ENCODE peak calls at places on chromosomes 1 and 21, in seven cellular contexts. L is stomach, V is HCT116, O is transverse colon, F is upper lobe of left lung, S is breast epithelium, E is GM12891. K is an unnamed sample.

GRCh38 chr1:187527346-187527745 is 698.6 kb downstream of the PLA2G4A start:
- DNase-seq in L (no peak), V (no peak), O (no peak), F (no peak), S (no peak), E (no peak), K (no peak)

GRCh38 chr1:77506771-77507170 is 175.7 kb downstream of the ZZZ3 start:
- DNase-seq in L (no peak), V (no peak), O (no peak), F (no peak), S (no peak), E (no peak), K (no peak)

GRCh38 chr21:42556476-42556875 is 42.8 kb downstream of the SLC37A1 start:
- DNase-seq in L (no peak), V (no peak), O (peak; percentile 4), F (no peak), S (no peak), E (no peak), K (no peak)

GRCh38 chr1:170562644-170563338 is 30.8 kb downstream of the GORAB start:
- DNase-seq in L (no peak), V (peak; percentile 15), O (no peak), F (peak; percentile 30), S (peak; percentile 79), E (no peak), K (peak; percentile 16)

GRCh38 chr1:230303069-230303468 is 123.1 kb downstream of the PGBD5 start:
- DNase-seq in L (no peak), V (no peak), O (no peak), F (no peak), S (no peak), E (no peak), K (no peak)

GRCh38 chr1:246219508-246220030 is 287.5 kb downstream of the SMYD3 start:
- DNase-seq in L (no peak), V (no peak), O (no peak), F (no peak), S (no peak), E (peak; percentile 9), K (no peak)

GRCh38 chr1:209627349-209628196 is 24.7 kb downstream of the LAMB3 start:
- DNase-seq in L (peak; percentile 79), V (peak; percentile 35), O (peak; percentile 73), F (peak; percentile 63), S (no peak), E (peak; percentile 83), K (peak; percentile 49)

GRCh38 chr1:38138498-38139233 is 92.1 kb upstream of the POU3F1 start:
- DNase-seq in L (peak; percentile 82), V (peak; percentile 43), O (peak; percentile 57), F (peak; percentile 82), S (peak; percentile 94), E (no peak), K (peak; percentile 86)

GRCh38 chr1:46343705-46344104 is 3.1 kb downstream of the NSUN4 start:
- DNase-seq in L (no peak), V (no peak), O (no peak), F (no peak), S (no peak), E (no peak), K (no peak)

GRCh38 chr1:76687324-76688018 is 179.8 kb upstream of the ST6GALNAC5 start:
- DNase-seq in L (no peak), V (no peak), O (no peak), F (no peak), S (no peak), E (no peak), K (no peak)

GRCh38 chr1:28973850-28974841 is 59.8 kb downstream of the EPB41 start:
- DNase-seq in L (no peak), V (no peak), O (no peak), F (no peak), S (no peak), E (no peak), K (no peak)

GRCh38 chr1:3924186-3924815 is 24.2 kb upstream of the C1orf174 start:
- DNase-seq in L (no peak), V (no peak), O (no peak), F (no peak), S (no peak), E (no peak), K (no peak)

GRCh38 chr1:37931148-37931492 is 15.7 kb downstream of the INPP5B start:
- DNase-seq in L (no peak), V (no peak), O (peak; percentile 31), F (peak; percentile 43), S (no peak), E (no peak), K (no peak)

GRCh38 chr1:1115136-1115829 is 606 bp downstream of the C1orf159 start:
- DNase-seq in L (no peak), V (no peak), O (peak; percentile 7), F (no peak), S (no peak), E (no peak), K (no peak)

GRCh38 chr1:15028117-15028516 is 125.4 kb upstream of the TMEM51 start:
- DNase-seq in L (no peak), V (no peak), O (no peak), F (no peak), S (peak; percentile 72), E (no peak), K (no peak)

GRCh38 chr1:184940226-184940625 is 34.1 kb downstream of the NIBAN1 start:
- DNase-seq in L (no peak), V (no peak), O (no peak), F (no peak), S (no peak), E (no peak), K (no peak)

GRCh38 chr1:187261637-187262036 is 432.9 kb downstream of the PLA2G4A start:
- DNase-seq in L (no peak), V (no peak), O (no peak), F (no peak), S (no peak), E (no peak), K (no peak)

GRCh38 chr1:8813991-8814390 is 3.4 kb downstream of the RERE start:
- DNase-seq in L (no peak), V (no peak), O (no peak), F (no peak), S (no peak), E (no peak), K (no peak)

GRCh38 chr1:216095400-216095799 is 327.8 kb downstream of the USH2A start:
- DNase-seq in L (no peak), V (no peak), O (no peak), F (no peak), S (no peak), E (no peak), K (no peak)

GRCh38 chr1:7379445-7379971 is 391.6 kb upstream of the VAMP3 start:
- DNase-seq in L (peak; percentile 19), V (no peak), O (no peak), F (peak; percentile 14), S (peak; percentile 68), E (no peak), K (peak; percentile 40)

GRCh38 chr1:236759252-236759859 is 35.7 kb upstream of the MTR start:
- DNase-seq in L (no peak), V (peak; percentile 37), O (no peak), F (no peak), S (no peak), E (peak; percentile 24), K (no peak)

GRCh38 chr1:30368841-30369240 is 354.5 kb downstream of the MATN1 start:
- DNase-seq in L (no peak), V (no peak), O (no peak), F (no peak), S (no peak), E (no peak), K (no peak)

GRCh38 chr1:84103197-84103992 is 40.7 kb upstream of the PRKACB start:
- DNase-seq in L (no peak), V (peak; percentile 51), O (peak; percentile 39), F (peak; percentile 49), S (no peak), E (no peak), K (no peak)

GRCh38 chr1:219666242-219666641 is 53.3 kb upstream of the ZC3H11B start:
- DNase-seq in L (no peak), V (no peak), O (no peak), F (no peak), S (no peak), E (no peak), K (no peak)

GRCh38 chr1:219665089-219665488 is 52.2 kb upstream of the ZC3H11B start:
- DNase-seq in L (no peak), V (no peak), O (no peak), F (no peak), S (no peak), E (no peak), K (no peak)

GRCh38 chr1:219661464-219662092 is 48.7 kb upstream of the ZC3H11B start:
- DNase-seq in L (no peak), V (no peak), O (no peak), F (no peak), S (no peak), E (no peak), K (no peak)

GRCh38 chr1:219660666-219661463 is 48.0 kb upstream of the ZC3H11B start:
- DNase-seq in L (peak; percentile 74), V (peak; percentile 87), O (peak; percentile 75), F (peak; percentile 78), S (peak; percentile 40), E (no peak), K (peak; percentile 54)

DNA sequence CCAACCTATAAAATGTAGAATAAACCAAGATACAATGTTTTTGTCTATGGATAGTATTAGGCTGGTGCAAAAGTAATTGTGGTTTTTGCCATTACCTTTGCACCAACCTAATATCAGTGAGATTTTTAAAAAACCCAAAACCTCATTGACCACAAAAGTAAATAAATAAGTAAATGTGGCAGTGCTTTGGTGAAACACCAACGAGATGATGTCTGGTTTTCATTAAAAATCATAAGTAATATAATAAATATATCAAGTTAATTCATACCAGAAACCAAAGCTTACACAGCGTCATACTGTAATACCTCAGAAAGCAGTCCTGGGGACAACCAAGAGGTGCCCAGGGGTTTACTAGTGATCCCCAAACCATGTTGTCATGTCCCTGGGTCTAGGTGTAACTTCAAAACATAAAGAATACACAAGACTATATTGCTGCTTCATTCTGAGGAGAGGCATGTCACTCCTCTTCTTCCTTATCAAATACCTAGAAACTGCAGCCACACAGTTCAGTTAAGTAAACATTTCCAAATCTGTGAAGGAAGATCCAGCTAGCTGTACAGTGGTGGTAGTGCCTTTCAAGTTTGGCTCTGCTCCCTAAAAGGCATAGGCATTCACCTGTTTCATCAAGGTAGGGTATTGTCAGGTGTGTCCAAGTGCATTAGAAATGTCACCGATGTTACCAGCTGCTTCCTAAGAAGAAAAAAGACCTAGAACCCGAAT is 51.6 kb upstream of the ZC3H11B start:
- DNase-seq in L (no peak), V (no peak), O (no peak), F (no peak), S (no peak), E (no peak), K (no peak)
- TF ChIP-seq POLR2AphosphoS5 in L (no peak), V (no peak), O (no peak), F (no peak), S (no peak), E (no peak), K (no peak)

GRCh38 chr1:227937031-227937430 is 10.7 kb downstream of the WNT9A start:
- DNase-seq in L (no peak), V (no peak), O (peak; percentile 0), F (no peak), S (no peak), E (no peak), K (no peak)
- TF ChIP-seq POLR2AphosphoS5 in L (no peak), V (no peak), O (no peak), F (no peak), S (no peak), E (no peak), K (no peak)

GRCh38 chr1:111449703-111450017 is 396 bp downstream of the ATP5PB start:
- DNase-seq in L (no peak), V (no peak), O (no peak), F (no peak), S (no peak), E (no peak), K (no peak)
- TF ChIP-seq POLR2AphosphoS5 in L (no peak), V (no peak), O (no peak), F (no peak), S (no peak), E (no peak), K (no peak)

GRCh38 chr1:220300442-220301121 is 28.3 kb upstream of the RAB3GAP2 start:
- DNase-seq in L (peak; percentile 34), V (no peak), O (peak; percentile 47), F (peak; percentile 59), S (peak; percentile 75), E (no peak), K (peak; percentile 72)
- TF ChIP-seq POLR2AphosphoS5 in L (no peak), V (no peak), O (peak; percentile 43), F (peak; percentile 50), S (peak; percentile 70), E (no peak), K (peak; percentile 74)